ENCODE peak calls at places on chromosomes 2 and 18, in six cellular contexts. R is NCI-H1092 treated with DMSO at 0.1 percent for 48 hours, N is kidney, F is NCI-H69, U is spleen, M is NAMALWA. J is an unnamed sample.

GRCh38 chr2:170022692-170023091 is 155.3 kb upstream of the MYO3B start:
- DNase-seq in R (peak; percentile 14), N (no peak), F (peak; percentile 86), U (no peak), M (no peak), J (no peak)

GRCh38 chr18:55406374-55407045 is 181.5 kb downstream of the TCF4 start:
- DNase-seq in R (peak; percentile 98), N (no peak), F (peak; percentile 90), U (no peak), M (no peak), J (no peak)

GRCh38 chr18:2302628-2303516 is 268.4 kb downstream of the METTL4 start:
- DNase-seq in R (no peak), N (no peak), F (no peak), U (no peak), M (no peak), J (no peak)

GRCh38 chr2:38279201-38279600 is 97.9 kb downstream of the ATL2 start:
- DNase-seq in R (no peak), N (no peak), F (peak; percentile 36), U (no peak), M (no peak), J (no peak)

GRCh38 chr2:393711-394696 is 106.1 kb upstream of the ALKAL2 start:
- DNase-seq in R (peak; percentile 20), N (peak; percentile 86), F (peak; percentile 22), U (peak; percentile 87), M (no peak), J (no peak)

GRCh38 chr18:79531926-79532689 is 136.4 kb downstream of the NFATC1 start:
- DNase-seq in R (peak; percentile 14), N (peak; percentile 69), F (peak; percentile 20), U (no peak), M (no peak), J (peak; percentile 29)

GRCh38 chr2:64988420-64989125 is 626 bp upstream of the SLC1A4 start:
- DNase-seq in R (peak; percentile 65), N (peak; percentile 81), F (peak; percentile 69), U (peak; percentile 85), M (peak; percentile 73), J (peak; percentile 90)

GRCh38 chr2:171160630-171161424 is at the start of gene TLK1:
- DNase-seq in R (peak; percentile 69), N (peak; percentile 91), F (peak; percentile 93), U (peak; percentile 96), M (peak; percentile 89), J (peak; percentile 72)

J was measured in cardiac muscle cell.